ENCODE peak calls at places on chromosomes 3 and 15, in eight cellular contexts. Y is A549, E is HCT116, F is tibial artery, H is pancreas, I is substantia nigra, W is IMR-90, J is ovary. Q is an unnamed sample.

GRCh38 chr3:97882975-97883598 is 61.3 kb downstream of the CRYBG3 start:
- DNase-seq in Y (no peak), E (no peak), F (no peak), H (peak), I (no peak), W (peak), J (no peak), Q (no peak)

GRCh38 chr15:39828374-39828931 is 45.8 kb upstream of the FSIP1 start:
- DNase-seq in Y (no peak), E (no peak), F (no peak), H (no peak), I (peak), W (peak), J (no peak), Q (peak)

GRCh38 chr3:55782806-55783205 is 295.7 kb upstream of the WNT5A start:
- DNase-seq in Y (no peak), E (no peak), F (no peak), H (no peak), I (no peak), W (no peak), J (no peak), Q (no peak)

GRCh38 chr3:165549037-165549436 is 288.2 kb downstream of the BCHE start:
- DNase-seq in Y (no peak), E (no peak), F (no peak), H (no peak), I (no peak), W (peak), J (no peak), Q (no peak)

GRCh38 chr15:68383161-68384074 is 48.5 kb downstream of the ITGA11 start:
- DNase-seq in Y (peak), E (peak), F (peak), H (no peak), I (no peak), W (peak), J (no peak), Q (no peak)

GRCh38 chr15:38189651-38190280 is 62.9 kb upstream of the SPRED1 start:
- DNase-seq in Y (no peak), E (no peak), F (no peak), H (no peak), I (no peak), W (no peak), J (no peak), Q (peak)

GRCh38 chr3:126525853-126526667 is 2.1 kb downstream of the CHST13 start:
- DNase-seq in Y (no peak), E (no peak), F (peak), H (no peak), I (no peak), W (no peak), J (no peak), Q (no peak)

GRCh38 chr3:158789592-158789991 is 12.3 kb upstream of the MFSD1 start:
- DNase-seq in Y (no peak), E (no peak), F (no peak), H (no peak), I (no peak), W (peak), J (no peak), Q (no peak)

GRCh38 chr15:74841761-74842385 is 1.1 kb downstream of the ULK3 start:
- DNase-seq in Y (no peak), E (no peak), F (no peak), H (no peak), I (no peak), W (no peak), J (no peak), Q (no peak)

GRCh38 chr15:85485956-85486567 is 105.7 kb downstream of the AKAP13 start:
- DNase-seq in Y (peak), E (peak), F (no peak), H (peak), I (no peak), W (peak), J (peak), Q (no peak)

GRCh38 chr3:183817639-183818038 is 7.7 kb downstream of the MAP6D1 start:
- DNase-seq in Y (no peak), E (no peak), F (peak), H (no peak), I (no peak), W (no peak), J (no peak), Q (no peak)

GRCh38 chr3:13548696-13549512 is at the start of gene FBLN2:
- DNase-seq in Y (no peak), E (no peak), F (no peak), H (peak), I (no peak), W (no peak), J (no peak), Q (no peak)

GRCh38 chr3:48128779-48129178 is 59.4 kb downstream of the CDC25A start:
- DNase-seq in Y (no peak), E (no peak), F (no peak), H (no peak), I (no peak), W (no peak), J (no peak), Q (no peak)

GRCh38 chr15:77981281-77982126 is 96.0 kb downstream of the TBC1D2B start:
- DNase-seq in Y (no peak), E (no peak), F (peak), H (no peak), I (no peak), W (no peak), J (no peak), Q (no peak)

GRCh38 chr3:155079795-155080546 is at the start of gene MME:
- DNase-seq in Y (no peak), E (no peak), F (no peak), H (no peak), I (no peak), W (peak), J (peak), Q (no peak)

GRCh38 chr15:82768414-82769081 is 37.3 kb downstream of the FSD2 start:
- DNase-seq in Y (no peak), E (no peak), F (no peak), H (no peak), I (no peak), W (peak), J (no peak), Q (no peak)

GRCh38 chr3:105997800-105998526 is 129.2 kb upstream of the CBLB start:
- DNase-seq in Y (no peak), E (peak), F (peak), H (no peak), I (no peak), W (peak), J (no peak), Q (no peak)

GRCh38 chr3:15206662-15207576 is 873 bp downstream of the CAPN7 start:
- DNase-seq in Y (peak), E (no peak), F (peak), H (peak), I (no peak), W (peak), J (peak), Q (no peak)

GRCh38 chr15:84915011-84915958 is 30.8 kb downstream of the SLC28A1 start:
- DNase-seq in Y (peak), E (peak), F (peak), H (peak), I (no peak), W (peak), J (peak), Q (no peak)

GRCh38 chr3:185733980-185734724 is 90.7 kb downstream of the IGF2BP2 start:
- DNase-seq in Y (peak), E (peak), F (no peak), H (peak), I (no peak), W (peak), J (peak), Q (no peak)

GRCh38 chr3:73024836-73025235 is 28.2 kb downstream of the PPP4R2 start:
- DNase-seq in Y (no peak), E (peak), F (no peak), H (no peak), I (no peak), W (peak), J (no peak), Q (no peak)

GRCh38 chr15:75068748-75069147 is 45.4 kb downstream of the PPCDC start:
- DNase-seq in Y (no peak), E (no peak), F (no peak), H (no peak), I (no peak), W (no peak), J (no peak), Q (no peak)

GRCh38 chr3:73661262-73661661 is 36.5 kb upstream of the PDZRN3 start:
- DNase-seq in Y (no peak), E (no peak), F (no peak), H (no peak), I (no peak), W (peak), J (no peak), Q (no peak)

GRCh38 chr3:159239054-159239453 is 437.2 kb downstream of the MFSD1 start:
- DNase-seq in Y (no peak), E (no peak), F (no peak), H (no peak), I (no peak), W (no peak), J (no peak), Q (no peak)

GRCh38 chr15:38795471-38796245 is 231.0 kb upstream of the RASGRP1 start:
- DNase-seq in Y (no peak), E (no peak), F (no peak), H (no peak), I (no peak), W (peak), J (no peak), Q (no peak)

GRCh38 chr3:39639344-39640236 is 169.8 kb upstream of the MYRIP start:
- DNase-seq in Y (peak), E (peak), F (no peak), H (no peak), I (no peak), W (peak), J (no peak), Q (no peak)

GRCh38 chr15:75646944-75647364 is 758 bp upstream of the SNX33 start:
- DNase-seq in Y (no peak), E (no peak), F (no peak), H (peak), I (no peak), W (no peak), J (no peak), Q (no peak)

GRCh38 chr3:111616417-111617105 is 21.4 kb upstream of the ZBED2 start:
- DNase-seq in Y (no peak), E (no peak), F (no peak), H (no peak), I (no peak), W (peak), J (no peak), Q (no peak)

GRCh38 chr3:131239250-131239649 is 142.3 kb upstream of the NUDT16 start:
- DNase-seq in Y (no peak), E (no peak), F (no peak), H (no peak), I (no peak), W (no peak), J (no peak), Q (no peak)

GRCh38 chr3:194253270-194253669 is 97.9 kb downstream of the CPN2 start:
- DNase-seq in Y (no peak), E (no peak), F (no peak), H (no peak), I (no peak), W (no peak), J (no peak), Q (no peak)

GRCh38 chr15:65937476-65937875 is 68.2 kb downstream of the RAB11A start:
- DNase-seq in Y (no peak), E (no peak), F (no peak), H (no peak), I (no peak), W (peak), J (no peak), Q (peak)

GRCh38 chr3:24812116-24812515 is 317.5 kb upstream of the THRB start:
- DNase-seq in Y (no peak), E (no peak), F (no peak), H (no peak), I (no peak), W (no peak), J (no peak), Q (no peak)

GRCh38 chr3:27544372-27544865 is 60.2 kb upstream of the SLC4A7 start:
- DNase-seq in Y (no peak), E (no peak), F (no peak), H (no peak), I (no peak), W (peak), J (no peak), Q (no peak)

GRCh38 chr3:4729061-4729973 is 236.2 kb downstream of the ITPR1 start:
- DNase-seq in Y (no peak), E (no peak), F (no peak), H (peak), I (no peak), W (no peak), J (no peak), Q (no peak)
- H3K27ac ChIP-seq in Y (peak), E (no peak), F (no peak), H (peak), I (no peak), W (no peak), J (no peak), Q (peak)

GRCh38 chr15:48536681-48537091 is 108.8 kb downstream of the FBN1 start:
- DNase-seq in Y (no peak), E (no peak), F (no peak), H (no peak), I (no peak), W (peak), J (no peak), Q (no peak)
- H3K27ac ChIP-seq in Y (no peak), E (no peak), F (no peak), H (no peak), I (no peak), W (peak), J (peak), Q (no peak)

GRCh38 chr15:59168536-59168935 is 38.1 kb upstream of the LDHAL6B start:
- DNase-seq in Y (no peak), E (no peak), F (no peak), H (no peak), I (no peak), W (peak), J (peak), Q (no peak)
- H3K27ac ChIP-seq in Y (peak), E (no peak), F (peak), H (peak), I (no peak), W (peak), J (no peak), Q (peak)

GRCh38 chr15:41438206-41438605 is 21.3 kb downstream of the RTF1 start:
- DNase-seq in Y (no peak), E (no peak), F (peak), H (no peak), I (no peak), W (peak), J (no peak), Q (no peak)

GRCh38 chr15:41445399-41445798 is 28.5 kb downstream of the RTF1 start:
- DNase-seq in Y (no peak), E (no peak), F (no peak), H (no peak), I (no peak), W (no peak), J (no peak), Q (no peak)

GRCh38 chr15:41443275-41443674 is 26.4 kb downstream of the RTF1 start:
- DNase-seq in Y (no peak), E (no peak), F (no peak), H (no peak), I (no peak), W (no peak), J (no peak), Q (no peak)
- H3K27ac ChIP-seq in Y (no peak), E (no peak), F (no peak), H (no peak), I (no peak), W (no peak), J (no peak), Q (no peak)

GRCh38 chr3:78665776-78666457 is 1101.9 kb downstream of the ROBO1 start:
- DNase-seq in Y (no peak), E (no peak), F (no peak), H (no peak), I (no peak), W (no peak), J (no peak), Q (no peak)
- H3K27ac ChIP-seq in Y (peak), E (no peak), F (no peak), H (no peak), I (no peak), W (no peak), J (no peak), Q (no peak)

GRCh38 chr15:52261498-52262242 is 33.9 kb downstream of the MYO5C start:
- DNase-seq in Y (peak), E (peak), F (peak), H (peak), I (no peak), W (peak), J (no peak), Q (peak)
- H3K27ac ChIP-seq in Y (peak), E (peak), F (peak), H (peak), I (peak), W (peak), J (no peak), Q (no peak)

GRCh38 chr3:148599478-148599877 is 98.2 kb upstream of the AGTR1 start:
- DNase-seq in Y (no peak), E (no peak), F (no peak), H (no peak), I (no peak), W (no peak), J (no peak), Q (no peak)
- H3K27ac ChIP-seq in Y (peak), E (no peak), F (no peak), H (no peak), I (no peak), W (no peak), J (no peak), Q (no peak)

GRCh38 chr3:177481329-177481728 is 284.0 kb upstream of the TBL1XR1 start:
- DNase-seq in Y (no peak), E (no peak), F (no peak), H (no peak), I (no peak), W (no peak), J (no peak), Q (no peak)

GRCh38 chr3:177479630-177480029 is 282.3 kb upstream of the TBL1XR1 start:
- DNase-seq in Y (no peak), E (no peak), F (no peak), H (no peak), I (no peak), W (no peak), J (no peak), Q (no peak)

GRCh38 chr3:177475266-177475665 is 278.0 kb upstream of the TBL1XR1 start:
- DNase-seq in Y (no peak), E (no peak), F (no peak), H (no peak), I (no peak), W (no peak), J (no peak), Q (no peak)

GRCh38 chr3:177476921-177477435 is 279.7 kb upstream of the TBL1XR1 start:
- DNase-seq in Y (no peak), E (no peak), F (no peak), H (no peak), I (no peak), W (no peak), J (no peak), Q (no peak)

DNA sequence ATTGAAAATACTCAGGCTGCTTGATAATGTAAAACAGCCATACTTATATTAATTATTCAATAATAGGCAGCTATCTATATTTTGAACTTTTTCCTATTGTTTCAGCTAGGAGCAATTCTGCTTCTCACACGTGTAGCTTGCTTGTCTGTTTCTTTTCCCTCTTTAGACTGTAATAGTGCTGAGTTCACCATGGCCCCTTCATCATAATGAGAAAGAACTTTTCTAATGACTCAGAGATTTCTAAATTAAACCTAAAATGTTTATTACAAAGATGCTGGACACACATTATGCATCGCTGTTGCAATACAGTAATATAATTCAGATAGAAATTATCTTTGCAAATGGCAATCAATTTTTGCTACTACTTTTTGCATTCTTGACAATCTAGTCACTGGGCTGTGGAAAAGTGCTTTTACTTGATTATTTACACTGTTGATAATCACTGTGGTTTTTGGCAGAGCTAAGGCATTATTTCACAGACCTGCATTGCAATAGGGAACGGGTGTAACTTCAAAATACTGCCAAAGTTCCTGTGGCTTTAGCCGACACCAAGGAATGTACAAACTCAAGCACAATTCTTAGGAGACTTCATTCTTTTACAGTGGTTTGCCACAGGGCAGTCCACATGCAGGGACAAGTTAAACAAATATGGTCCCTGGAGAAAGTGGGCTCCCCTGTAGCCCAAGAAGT is 281.0 kb upstream of the TBL1XR1 start:
- DNase-seq in Y (peak), E (peak), F (peak), H (peak), I (no peak), W (peak), J (peak), Q (no peak)
- H3K27ac ChIP-seq in Y (peak), E (peak), F (peak), H (peak), I (no peak), W (peak), J (no peak), Q (no peak)